ENCODE peak calls at places on chromosomes 5 and 9, in ten cellular contexts. W is psoas muscle, Z is PC-9, C is foreskin keratinocyte, T is K562, R is endothelial cell, M is GM20000, V is cardiac muscle cell, S is A549, K is lung. A is an unnamed sample.

GRCh38 chr5:41517909-41518308 is 7.5 kb upstream of the PLCXD3 start:
- DNase-seq in Z (no peak), W (no peak), R (no peak), C (no peak), V (peak; percentile 62), K (no peak), S (no peak), T (no peak), M (no peak), A (peak; percentile 33)

GRCh38 chr5:1161832-1162229 is 39.6 kb upstream of the SLC6A19 start:
- DNase-seq in C (no peak), S (no peak), K (peak; percentile 48), T (no peak), R (no peak), V (no peak), M (no peak), W (no peak), Z (peak; percentile 97), A (peak; percentile 87)

GRCh38 chr5:175317872-175318271 is 126.1 kb downstream of the DRD1 start:
- DNase-seq in S (no peak), C (no peak), V (no peak), W (no peak), T (no peak), R (no peak), M (no peak), Z (no peak), K (no peak), A (no peak)

GRCh38 chr5:55154893-55155292 is 5.1 kb upstream of the GPX8 start:
- DNase-seq in Z (no peak), K (no peak), V (peak; percentile 73), C (no peak), R (no peak), T (no peak), S (no peak), W (no peak), M (no peak), A (no peak)

GRCh38 chr5:31664566-31664965 is 25.6 kb downstream of the PDZD2 start:
- DNase-seq in R (no peak), Z (peak; percentile 25), W (no peak), C (no peak), V (peak; percentile 14), S (peak; percentile 74), T (peak; percentile 50), M (no peak), K (no peak), A (peak; percentile 59)

GRCh38 chr9:137435381-137435891 is 5.7 kb downstream of the ENTPD8 start:
- DNase-seq in V (no peak), T (no peak), R (no peak), S (no peak), Z (no peak), W (no peak), C (no peak), M (no peak), K (no peak), A (no peak)

GRCh38 chr5:1962619-1963355 is 80.1 kb upstream of the IRX4 start:
- DNase-seq in M (no peak), K (no peak), W (no peak), S (no peak), C (peak; percentile 84), R (no peak), T (no peak), V (no peak), Z (no peak), A (peak; percentile 90)

GRCh38 chr5:154308457-154309360 is 118.2 kb downstream of the GALNT10 start:
- DNase-seq in W (no peak), V (peak; percentile 50), S (peak; percentile 79), C (peak; percentile 63), K (no peak), T (no peak), M (no peak), Z (no peak), R (no peak), A (no peak)

GRCh38 chr5:9245071-9245470 is 300.8 kb downstream of the SEMA5A start:
- DNase-seq in K (no peak), W (no peak), S (no peak), C (no peak), T (no peak), Z (no peak), V (peak; percentile 59), R (no peak), M (no peak), A (no peak)

GRCh38 chr5:73204302-73204701 is 31.3 kb downstream of the TMEM174 start:
- DNase-seq in S (no peak), V (no peak), R (no peak), M (no peak), W (no peak), Z (no peak), T (no peak), K (no peak), C (no peak), A (no peak)

GRCh38 chr5:124439609-124440008 is 306.8 kb downstream of the ZNF608 start:
- DNase-seq in R (no peak), T (no peak), C (no peak), S (no peak), K (no peak), W (no peak), V (no peak), M (no peak), Z (no peak), A (no peak)

GRCh38 chr5:21862986-21863385 is 990.2 kb downstream of the CDH12 start:
- DNase-seq in S (no peak), C (no peak), R (no peak), K (no peak), T (no peak), Z (no peak), W (no peak), M (no peak), V (no peak), A (no peak)

GRCh38 chr9:131382850-131383729 is 10.8 kb upstream of the PRRC2B start:
- DNase-seq in Z (peak; percentile 63), S (peak; percentile 72), T (peak; percentile 4), V (peak; percentile 84), K (peak; percentile 54), M (no peak), W (peak; percentile 76), R (no peak), C (peak; percentile 58), A (peak; percentile 82)

GRCh38 chr9:131379056-131379455 is 14.8 kb upstream of the PRRC2B start:
- DNase-seq in C (no peak), Z (no peak), V (no peak), K (no peak), S (no peak), T (peak; percentile 1), W (no peak), M (no peak), R (no peak), A (no peak)
- TF ChIP-seq CTCF in C (no peak), Z (no peak), V (no peak), K (no peak), S (no peak), T (no peak), W (no peak), M (no peak), R (no peak), A (no peak)

DNA sequence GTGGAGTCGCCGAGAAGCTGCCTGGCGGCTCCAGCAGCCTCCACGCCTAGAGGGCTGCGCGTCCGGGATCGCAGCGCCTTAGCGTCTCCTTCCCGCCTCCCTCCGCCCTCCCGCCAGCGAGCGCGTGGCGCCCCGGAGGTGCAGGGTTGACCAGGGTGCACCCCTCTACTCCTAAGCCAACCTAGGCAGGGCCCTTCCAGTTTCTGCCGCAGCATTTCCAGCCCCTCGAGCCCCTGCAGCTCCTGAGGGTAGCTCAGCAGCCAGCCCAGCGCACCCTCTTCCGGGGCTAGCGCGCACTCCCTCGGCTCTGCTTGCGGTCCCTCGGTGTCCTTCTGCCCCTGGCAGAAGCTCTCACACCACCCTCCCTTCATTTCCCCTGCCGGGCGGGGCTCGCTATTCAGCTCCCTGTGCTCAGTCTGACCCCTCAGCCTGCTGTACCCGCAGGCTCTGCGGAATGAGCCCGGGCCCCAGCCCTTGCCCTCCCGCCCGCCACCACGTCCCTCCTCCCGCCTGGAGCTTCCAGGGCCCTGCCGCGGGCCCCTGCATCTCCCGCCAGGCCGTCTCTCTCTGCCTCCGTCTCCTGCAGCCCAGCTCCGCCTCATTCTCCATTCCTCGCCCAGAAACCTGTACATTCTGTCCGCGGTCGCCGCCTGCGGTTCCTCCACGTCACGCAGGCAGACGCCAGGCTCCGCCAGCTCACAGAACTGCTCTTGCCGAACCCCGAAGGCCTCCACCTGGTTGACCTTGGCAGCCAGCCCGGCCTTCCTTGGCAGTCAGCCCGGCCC is 61.8 kb downstream of the SPATA31C2 start:
- DNase-seq in T (peak; percentile 31), S (peak; percentile 82), V (peak; percentile 91), C (peak; percentile 62), K (peak; percentile 85), M (no peak), Z (peak; percentile 96), R (peak; percentile 58), W (peak; percentile 61), A (peak; percentile 97)
- TF ChIP-seq CTCF in T (no peak), S (peak; percentile 35), V (peak; percentile 31), C (peak; percentile 56), K (no peak), M (no peak), Z (no peak), R (no peak), W (no peak), A (no peak)

GRCh38 chr9:136170291-136170901 is 34.5 kb downstream of the LHX3 start:
- DNase-seq in W (no peak), Z (no peak), T (peak; percentile 80), K (no peak), C (no peak), M (peak; percentile 89), V (peak; percentile 22), R (peak; percentile 71), S (peak; percentile 36), A (peak; percentile 36)
- TF ChIP-seq CTCF in W (peak; percentile 50), Z (peak; percentile 84), T (peak; percentile 90), K (peak; percentile 29), C (peak; percentile 83), M (peak; percentile 65), V (peak; percentile 81), R (peak; percentile 71), S (peak; percentile 72), A (peak; percentile 82)

GRCh38 chr5:141196363-141196762 is 3.1 kb upstream of the PCDHB11 start:
- DNase-seq in K (no peak), Z (no peak), T (no peak), S (no peak), R (no peak), V (no peak), W (no peak), C (no peak), M (no peak), A (no peak)

GRCh38 chr5:141199359-141200235 is at the start of gene PCDHB11:
- DNase-seq in K (no peak), T (no peak), M (no peak), R (peak; percentile 33), S (peak; percentile 39), V (no peak), W (no peak), C (no peak), Z (no peak), A (peak; percentile 32)
- TF ChIP-seq CTCF in K (no peak), T (peak; percentile 42), M (no peak), R (peak; percentile 56), S (peak; percentile 38), V (no peak), W (peak; percentile 24), C (peak; percentile 19), Z (peak; percentile 44), A (peak; percentile 40)

DNA sequence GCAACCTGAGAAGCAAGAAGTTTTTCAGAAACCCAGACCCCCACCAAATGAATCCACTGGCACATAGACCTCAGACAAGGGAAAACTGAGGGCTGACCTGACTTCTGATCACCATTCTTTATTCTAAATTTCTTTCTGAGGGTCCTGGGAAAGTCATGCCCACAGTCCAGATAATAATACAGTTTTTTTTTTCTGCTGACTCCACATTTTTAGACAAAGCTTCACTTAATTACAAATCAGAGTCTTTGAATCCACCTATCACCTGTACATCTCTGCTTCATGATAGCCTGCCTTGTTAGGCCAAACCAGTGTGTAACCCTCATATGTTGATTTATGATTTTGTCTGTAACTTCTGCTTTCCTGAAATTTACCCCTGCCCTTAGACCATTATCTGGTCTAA is 103.6 kb downstream of the PSAT1 start:
- DNase-seq in V (no peak), M (no peak), C (no peak), Z (no peak), T (no peak), R (no peak), W (no peak), K (no peak), S (no peak), A (no peak)
- TF ChIP-seq CTCF in V (no peak), M (no peak), C (no peak), Z (no peak), T (no peak), R (no peak), W (no peak), K (no peak), S (no peak), A (no peak)

A was measured in MCF 10A.